ENCODE peak calls at places on chromosome 3, in seven cellular contexts. B is HepG2, V is HCT116, R is SK-N-SH, L is K562, I is H1, S is GM12878. D is an unnamed sample.

GRCh38 chr3:21273256-21273999 is 477.6 kb downstream of the ZNF385D start:
- DNase-seq in S (no peak), R (peak; percentile 61), L (no peak), V (no peak), B (no peak), I (no peak), D (no peak)

GRCh38 chr3:86990734-86991481 is at the start of gene VGLL3:
- DNase-seq in B (no peak), V (no peak), L (no peak), R (peak; percentile 42), S (no peak), I (peak; percentile 88), D (no peak)

GRCh38 chr3:117873236-117873635 is 1161.4 kb downstream of the IGSF11 start:
- DNase-seq in I (no peak), L (no peak), V (no peak), S (no peak), R (peak; percentile 44), B (no peak), D (no peak)

GRCh38 chr3:16802382-16802781 is 82.4 kb upstream of the PLCL2 start:
- DNase-seq in V (no peak), B (no peak), L (no peak), R (no peak), I (no peak), S (no peak), D (peak; percentile 4)

GRCh38 chr3:70854108-70854507 is 541.7 kb upstream of the MDFIC2 start:
- DNase-seq in L (no peak), R (no peak), B (no peak), V (no peak), S (no peak), I (no peak), D (no peak)

GRCh38 chr3:162224736-162225135 is 728.1 kb downstream of the OTOL1 start:
- DNase-seq in S (no peak), I (no peak), V (no peak), B (no peak), R (no peak), L (no peak), D (no peak)

GRCh38 chr3:42802876-42803799 is 1.2 kb downstream of the HIGD1A start:
- DNase-seq in V (no peak), R (peak; percentile 34), L (peak; percentile 64), B (peak; percentile 33), S (no peak), I (peak; percentile 58), D (peak; percentile 36)

GRCh38 chr3:9703736-9704342 is at the start of gene CPNE9:
- DNase-seq in B (no peak), S (no peak), R (peak; percentile 87), L (no peak), V (no peak), I (peak; percentile 69), D (no peak)

GRCh38 chr3:196207833-196208607 is 3.2 kb downstream of the ZDHHC19 start:
- DNase-seq in B (no peak), V (no peak), L (peak; percentile 94), I (peak; percentile 85), S (no peak), R (peak; percentile 99), D (no peak)

GRCh38 chr3:125651246-125651645 is 55.9 kb upstream of the OSBPL11 start:
- DNase-seq in L (no peak), V (no peak), I (peak; percentile 36), S (no peak), B (no peak), R (no peak), D (no peak)

GRCh38 chr3:72152551-72153476 is 367.9 kb upstream of the PROK2 start:
- DNase-seq in B (peak; percentile 39), I (no peak), V (peak; percentile 21), S (no peak), L (peak; percentile 60), R (peak; percentile 73), D (peak; percentile 72)

GRCh38 chr3:69433938-69434263 is 48.0 kb upstream of the FRMD4B start:
- DNase-seq in B (no peak), L (no peak), S (no peak), V (no peak), I (no peak), R (no peak), D (no peak)

GRCh38 chr3:129521702-129522101 is 6.7 kb upstream of the RHO start:
- DNase-seq in B (no peak), I (no peak), S (no peak), R (peak; percentile 63), V (no peak), L (no peak), D (no peak)

GRCh38 chr3:5019411-5020261 is 40.4 kb downstream of the BHLHE40 start:
- DNase-seq in I (no peak), R (no peak), L (peak; percentile 94), S (no peak), V (no peak), B (no peak), D (no peak)

GRCh38 chr3:154040283-154040682 is 80.9 kb upstream of the ARHGEF26 start:
- DNase-seq in V (peak; percentile 22), R (no peak), L (peak; percentile 22), B (peak; percentile 23), I (no peak), S (no peak), D (no peak)

GRCh38 chr3:36244728-36245127 is 135.6 kb upstream of the STAC start:
- DNase-seq in V (no peak), R (no peak), I (no peak), S (no peak), L (no peak), B (no peak), D (no peak)

GRCh38 chr3:73586190-73586589 is 38.6 kb downstream of the PDZRN3 start:
- DNase-seq in I (no peak), V (no peak), R (no peak), L (no peak), B (no peak), S (no peak), D (no peak)

GRCh38 chr3:155370198-155370597 is 76.7 kb upstream of the STRIT1 start:
- DNase-seq in V (no peak), S (no peak), R (no peak), I (no peak), L (no peak), B (no peak), D (no peak)

GRCh38 chr3:60536420-60536819 is 714.8 kb downstream of the FHIT start:
- DNase-seq in V (no peak), I (no peak), S (peak; percentile 66), L (no peak), R (no peak), B (no peak), D (no peak)

GRCh38 chr3:156483426-156483825 is 71.5 kb downstream of the SSR3 start:
- DNase-seq in B (no peak), S (peak; percentile 76), L (peak; percentile 51), R (no peak), V (peak; percentile 19), I (no peak), D (no peak)

GRCh38 chr3:171614318-171614967 is 154.2 kb upstream of the TNIK start:
- DNase-seq in V (no peak), S (no peak), R (no peak), B (peak; percentile 4), I (peak; percentile 76), L (peak; percentile 53), D (peak; percentile 48)

GRCh38 chr3:33218446-33219174 is at the start of gene SUSD5:
- DNase-seq in R (peak; percentile 75), I (peak; percentile 80), B (no peak), S (no peak), L (no peak), V (no peak), D (peak; percentile 47)

GRCh38 chr3:12308517-12308916 is 19.6 kb downstream of the PPARG start:
- DNase-seq in V (peak; percentile 76), R (no peak), S (peak; percentile 3), L (no peak), B (peak; percentile 86), I (no peak), D (peak; percentile 18)

GRCh38 chr3:148896062-148896461 is 31.0 kb downstream of the CPA3 start:
- DNase-seq in R (no peak), L (no peak), S (no peak), B (no peak), V (no peak), I (no peak), D (no peak)
- TF ChIP-seq JUND in R (no peak), L (no peak), S (no peak), B (no peak), V (no peak), I (no peak), D (no peak)

GRCh38 chr3:113079532-113079931 is 88.7 kb downstream of the GTPBP8 start:
- DNase-seq in B (no peak), I (no peak), S (no peak), V (no peak), R (no peak), L (no peak), D (peak; percentile 9)

GRCh38 chr3:113086506-113087461 is 96.0 kb downstream of the GTPBP8 start:
- DNase-seq in I (no peak), R (peak; percentile 18), V (no peak), L (no peak), S (no peak), B (peak; percentile 48), D (no peak)

GRCh38 chr3:113088616-113089015 is 97.8 kb downstream of the GTPBP8 start:
- DNase-seq in I (no peak), S (no peak), L (no peak), R (no peak), B (no peak), V (no peak), D (no peak)

GRCh38 chr3:113084777-113085176 is 94.0 kb downstream of the GTPBP8 start:
- DNase-seq in L (no peak), R (no peak), B (no peak), I (no peak), S (no peak), V (no peak), D (no peak)
- TF ChIP-seq JUND in L (no peak), R (peak; percentile 87), B (no peak), I (no peak), S (no peak), V (no peak), D (no peak)

GRCh38 chr3:11002456-11002855 is 9.9 kb downstream of the SLC6A1 start:
- DNase-seq in R (no peak), L (no peak), I (no peak), V (no peak), B (peak; percentile 40), S (no peak), D (no peak)

GRCh38 chr3:11001658-11002021 is 9.1 kb downstream of the SLC6A1 start:
- DNase-seq in V (no peak), S (no peak), R (no peak), B (no peak), L (no peak), I (no peak), D (no peak)

GRCh38 chr3:10999516-10999915 is 7.0 kb downstream of the SLC6A1 start:
- DNase-seq in V (no peak), L (no peak), I (no peak), S (no peak), B (no peak), R (no peak), D (no peak)

GRCh38 chr3:11000528-11000927 is 8.0 kb downstream of the SLC6A1 start:
- DNase-seq in L (no peak), R (no peak), I (no peak), V (no peak), B (no peak), S (no peak), D (no peak)

GRCh38 chr3:11001020-11001657 is 8.6 kb downstream of the SLC6A1 start:
- DNase-seq in L (peak; percentile 63), B (peak; percentile 16), V (no peak), I (no peak), R (peak; percentile 64), S (no peak), D (no peak)
- TF ChIP-seq JUND in L (no peak), B (no peak), V (no peak), I (no peak), R (no peak), S (no peak), D (no peak)

GRCh38 chr3:149376728-149377407 is 581 bp downstream of the TM4SF1 start:
- DNase-seq in R (no peak), L (no peak), I (no peak), V (no peak), S (no peak), B (no peak), D (no peak)
- TF ChIP-seq JUND in R (no peak), L (no peak), I (no peak), V (no peak), S (no peak), B (no peak), D (no peak)